ENCODE peak calls at places on chromosome 19, in four cellular contexts. N, Q, I and P are unnamed samples.

GRCh38 chr19:1854542-1855039 is 6.3 kb upstream of the REXO1 start:
- DNase-seq in N (no peak), Q (peak; percentile 70), I (no peak), P (no peak)

GRCh38 chr19:18648971-18649310 is 12.1 kb downstream of the KLHL26 start:
- DNase-seq in N (no peak), Q (no peak), I (no peak), P (no peak)

GRCh38 chr19:41957161-41957837 is 1.8 kb downstream of the RABAC1 start:
- DNase-seq in N (peak; percentile 88), Q (no peak), I (no peak), P (no peak)

GRCh38 chr19:57888494-57889231 is at the start of gene ZNF814:
- DNase-seq in N (peak; percentile 95), Q (peak; percentile 91), I (peak; percentile 40), P (peak; percentile 61)

GRCh38 chr19:2062770-2063169 is 11.7 kb upstream of the MKNK2 start:
- DNase-seq in N (no peak), Q (no peak), I (no peak), P (no peak)

GRCh38 chr19:7395360-7395781 is 46.6 kb downstream of the ARHGEF18 start:
- DNase-seq in N (no peak), Q (no peak), I (no peak), P (no peak)

GRCh38 chr19:16330811-16331690 is 6.4 kb downstream of the KLF2 start:
- DNase-seq in N (no peak), Q (no peak), I (no peak), P (peak; percentile 62)

GRCh38 chr19:17794731-17795494 is at the start of gene B3GNT3:
- DNase-seq in N (peak; percentile 97), Q (peak; percentile 28), I (no peak), P (no peak)

GRCh38 chr19:41541990-41542584 is 33.9 kb upstream of the CEACAM21 start:
- DNase-seq in N (peak; percentile 63), Q (peak; percentile 68), I (no peak), P (peak; percentile 63)

GRCh38 chr19:33794578-33795369 is 1.9 kb upstream of the KCTD15 start:
- DNase-seq in N (no peak), Q (no peak), I (no peak), P (no peak)

GRCh38 chr19:5958851-5959122 is 19.2 kb downstream of the RANBP3 start:
- DNase-seq in N (no peak), Q (no peak), I (no peak), P (no peak)

GRCh38 chr19:16296713-16297112 is 27.9 kb upstream of the KLF2 start:
- DNase-seq in N (peak; percentile 27), Q (no peak), I (no peak), P (no peak)

GRCh38 chr19:52691215-52691610 is 43.6 kb downstream of the ZNF611 start:
- DNase-seq in N (no peak), Q (no peak), I (no peak), P (no peak)

GRCh38 chr19:18597809-18598660 is 8.6 kb downstream of the CRLF1 start:
- DNase-seq in N (no peak), Q (no peak), I (no peak), P (no peak)

GRCh38 chr19:16234552-16235445 is 37.1 kb downstream of the AP1M1 start:
- DNase-seq in N (no peak), Q (no peak), I (no peak), P (no peak)

GRCh38 chr19:23699521-23699860 is 12.5 kb upstream of the ZNF675 start:
- DNase-seq in N (no peak), Q (no peak), I (no peak), P (no peak)

GRCh38 chr19:45763691-45764294 is 5.3 kb downstream of the SIX5 start:
- DNase-seq in N (no peak), Q (no peak), I (no peak), P (no peak)

GRCh38 chr19:54462072-54462712 is 1.4 kb downstream of the LENG9 start:
- DNase-seq in N (peak; percentile 46), Q (peak; percentile 39), I (no peak), P (peak; percentile 16)

GRCh38 chr19:33388231-33388816 is 14.8 kb downstream of the CEBPG start:
- DNase-seq in N (no peak), Q (no peak), I (no peak), P (no peak)

GRCh38 chr19:46133777-46134231 is 9.3 kb upstream of the IGFL3 start:
- DNase-seq in N (no peak), Q (no peak), I (no peak), P (no peak)

GRCh38 chr19:55442372-55443044 is 592 bp downstream of the SHISA7 start:
- DNase-seq in N (no peak), Q (no peak), I (no peak), P (no peak)

GRCh38 chr19:19120308-19121156 is 17.7 kb downstream of the TMEM161A start:
- DNase-seq in N (peak; percentile 70), Q (peak; percentile 69), I (no peak), P (no peak)

GRCh38 chr19:1125601-1126533 is 22.1 kb downstream of the GPX4 start:
- DNase-seq in N (no peak), Q (peak; percentile 75), I (no peak), P (no peak)

GRCh38 chr19:28485300-28485699 is 727.7 kb downstream of the UQCRFS1 start:
- DNase-seq in N (peak; percentile 87), Q (peak; percentile 42), I (no peak), P (no peak)

GRCh38 chr19:53158119-53158656 is 665 bp downstream of the ZNF347 start:
- DNase-seq in N (peak; percentile 12), Q (peak; percentile 67), I (no peak), P (peak; percentile 9)

GRCh38 chr19:7928741-7929701 is 3.1 kb upstream of the CTXN1 start:
- DNase-seq in N (no peak), Q (peak; percentile 81), I (no peak), P (peak; percentile 56)

GRCh38 chr19:10271543-10272086 is 695 bp downstream of the ICAM1 start:
- DNase-seq in N (no peak), Q (no peak), I (no peak), P (no peak)
- H3K4me1 ChIP-seq in N (no peaks in the 10 kb centered on the region), Q (peaks cover 5% of the 10 kb centered on the region), I (peaks cover 9% of the 10 kb centered on the region), P (peaks cover 7% of the 10 kb centered on the region)

DNA sequence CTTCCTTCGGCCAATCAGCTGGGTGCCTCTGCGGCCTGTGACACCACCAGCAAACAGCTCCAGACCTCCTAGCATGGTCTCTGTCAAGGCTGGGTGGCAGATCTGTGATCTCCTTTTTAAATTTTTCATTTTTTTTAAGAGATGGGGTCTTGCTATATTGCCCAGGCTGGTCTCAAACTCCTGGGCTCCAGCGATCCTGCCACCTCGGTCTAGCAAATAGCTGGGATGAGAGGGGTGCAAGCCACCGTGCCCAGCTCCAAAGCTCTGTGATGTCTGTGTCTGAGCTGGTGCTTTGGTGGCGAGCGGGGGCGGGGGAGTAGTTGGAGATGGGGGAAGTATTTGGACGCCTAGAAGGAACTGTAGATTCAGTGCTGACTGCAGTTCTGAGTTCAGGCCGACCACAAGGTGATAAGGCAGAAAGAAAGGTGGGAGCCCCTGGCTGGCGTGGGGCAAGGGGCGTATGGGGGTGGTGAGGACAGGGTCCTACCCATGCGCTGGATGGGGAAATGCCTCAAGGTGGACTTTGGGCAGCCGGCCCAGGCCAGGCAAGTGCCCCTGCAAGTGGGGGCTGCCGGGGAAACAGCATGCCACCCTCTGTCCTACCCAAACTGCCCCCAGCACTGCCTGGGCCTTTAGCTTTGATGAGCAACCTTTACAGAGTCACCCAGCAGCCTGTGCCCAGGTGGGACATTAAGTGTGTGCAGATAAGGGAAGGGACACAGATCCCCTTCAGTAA is 5.5 kb downstream of the DPP9 start:
- DNase-seq in N (no peak), Q (no peak), I (no peak), P (no peak)
- H3K4me1 ChIP-seq in N (no peaks in the 10 kb centered on the region), Q (peaks cover 12% of the 10 kb centered on the region), I (peaks cover 57% of the 10 kb centered on the region), P (peaks cover 18% of the 10 kb centered on the region)

DNA sequence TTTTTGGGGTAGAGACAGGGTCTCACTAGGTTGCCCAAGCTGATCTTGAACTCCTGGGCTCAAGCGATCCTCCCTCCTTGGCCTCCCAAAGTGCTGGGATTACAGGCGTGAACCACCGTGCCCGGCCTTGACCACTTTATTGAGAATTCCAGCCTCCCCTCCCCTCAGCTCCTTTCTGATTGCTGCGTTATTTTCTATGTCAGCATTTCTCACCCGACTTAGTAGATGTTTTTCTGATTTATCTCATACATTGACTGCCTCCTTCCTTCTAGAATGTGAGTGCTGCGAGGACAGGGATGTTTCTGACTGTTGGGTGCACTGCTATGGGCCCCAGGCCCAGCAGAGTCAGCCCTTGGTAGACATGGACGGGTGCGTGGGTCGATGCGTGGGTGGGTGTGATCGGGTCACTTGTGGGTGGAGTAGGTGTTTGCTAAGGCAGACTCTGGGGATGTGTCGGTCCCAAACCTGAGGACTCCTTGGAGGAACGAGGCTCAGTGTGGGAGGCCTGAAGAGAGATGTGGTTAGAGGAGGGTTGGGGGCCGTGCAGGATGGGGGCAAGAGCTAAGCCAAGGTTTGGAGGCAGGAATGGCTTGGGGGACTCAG is 34.2 kb upstream of the NCCRP1 start:
- DNase-seq in N (no peak), Q (no peak), I (no peak), P (no peak)
- H3K4me1 ChIP-seq in N (no peaks in the 10 kb centered on the region), Q (peaks cover 23% of the 10 kb centered on the region), I (peaks cover 28% of the 10 kb centered on the region), P (no peaks in the 10 kb centered on the region)

DNA sequence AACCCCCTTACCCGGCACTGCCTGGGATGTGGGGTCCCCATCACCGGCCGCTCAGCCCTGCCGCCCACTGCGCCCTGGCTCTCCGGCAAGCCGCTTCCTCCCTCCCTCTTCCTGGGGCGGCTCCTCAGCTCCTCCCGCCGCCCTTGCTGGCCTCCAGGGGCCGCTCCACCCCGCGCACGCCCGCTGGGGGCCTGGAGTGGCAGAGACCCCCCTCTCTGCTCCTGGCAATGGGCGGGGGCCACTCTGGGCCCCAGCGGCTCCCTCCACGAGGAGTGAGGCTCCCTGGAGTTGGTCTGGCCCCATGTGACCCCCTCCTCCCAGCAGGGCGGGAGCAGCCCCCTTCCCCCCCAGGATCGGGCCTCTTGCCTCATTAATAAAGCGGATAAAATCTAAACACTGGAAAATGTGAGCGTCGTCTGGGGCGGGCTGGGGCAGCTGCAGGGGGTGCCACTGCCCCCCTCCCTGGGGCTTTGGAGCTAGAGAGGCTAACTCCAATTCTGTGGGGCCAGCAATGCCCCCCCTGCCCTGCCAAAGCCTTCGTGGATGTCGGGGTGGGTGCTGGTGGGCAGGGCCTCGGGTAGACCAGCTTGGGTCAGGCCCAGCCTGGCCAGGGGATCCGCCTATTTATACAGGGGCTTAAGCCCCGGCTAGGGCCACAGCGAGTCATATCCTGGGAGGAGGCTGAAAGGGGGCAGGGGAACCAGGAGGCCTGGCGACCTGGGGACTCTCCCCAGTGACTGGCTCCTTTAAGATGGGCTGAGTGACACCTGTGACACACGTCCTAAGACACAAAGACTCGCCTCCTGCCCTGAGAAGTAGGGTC is at the start of gene PTGER1:
- DNase-seq in N (no peak), Q (no peak), I (no peak), P (no peak)
- H3K4me1 ChIP-seq in N (no peaks in the 10 kb centered on the region), Q (no peaks in the 10 kb centered on the region), I (peaks cover 26% of the 10 kb centered on the region), P (peaks cover 17% of the 10 kb centered on the region)

DNA sequence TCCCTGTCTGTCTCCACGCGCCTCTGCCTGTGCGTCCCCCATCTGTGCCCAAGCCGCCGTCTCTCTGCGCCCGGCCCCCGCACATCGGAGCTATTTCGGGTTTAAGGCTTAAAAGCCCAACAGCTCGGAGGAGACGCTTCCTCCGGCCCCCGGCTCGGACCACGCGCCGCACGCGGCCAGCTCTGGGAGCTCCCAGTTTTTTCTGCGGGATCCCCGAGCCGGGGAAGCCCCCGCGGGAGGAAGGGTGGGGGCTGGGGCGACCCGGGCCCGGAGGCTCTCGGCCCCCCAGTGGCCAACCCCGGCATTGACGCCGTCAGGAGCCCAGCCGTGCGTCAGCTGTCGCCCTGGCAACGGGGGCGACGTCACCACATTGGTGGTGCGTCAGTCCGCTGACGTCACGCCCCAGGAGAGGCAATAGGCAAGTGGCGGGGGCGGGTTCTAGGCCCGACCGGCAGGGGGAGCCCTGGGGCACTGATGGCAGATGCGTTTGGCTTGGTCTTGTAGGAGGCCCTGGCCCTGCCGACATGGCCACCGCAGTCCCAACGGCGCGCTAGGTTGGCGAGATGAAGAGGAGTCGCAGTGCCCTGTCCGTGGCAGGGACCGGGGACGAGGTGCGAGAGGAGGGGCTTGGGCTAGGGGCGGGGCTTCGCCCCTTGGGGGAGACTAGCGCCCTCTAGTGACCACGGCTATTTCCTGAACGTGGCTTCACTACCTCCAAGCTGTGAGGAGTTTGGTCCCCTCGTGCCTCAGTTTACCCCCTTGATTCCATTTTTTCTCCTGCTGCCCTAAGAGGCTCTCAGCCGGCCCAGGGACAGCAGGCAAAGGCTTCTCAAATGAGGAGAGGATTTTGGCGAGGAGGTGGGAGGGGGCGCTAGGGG is 3.7 kb upstream of the PDE4A start:
- DNase-seq in N (peak; percentile 42), Q (peak; percentile 93), I (no peak), P (peak; percentile 96)
- H3K4me1 ChIP-seq in N (no peaks in the 10 kb centered on the region), Q (no peaks in the 10 kb centered on the region), I (peaks cover 34% of the 10 kb centered on the region), P (peaks cover 53% of the 10 kb centered on the region)